ENCODE peak calls at places on chromosomes 11 and 22, in six cellular contexts. L, N, X, U, K and R are unnamed samples.

GRCh38 chr22:20324139-20324516 is 4.3 kb upstream of the DGCR6L start:
- DNase-seq in N (no peak), X (peak), K (peak), L (no peak), U (no peak), R (no peak)

GRCh38 chr22:46827072-46827780 is 64.8 kb downstream of the TBC1D22A start:
- DNase-seq in X (peak), K (no peak), L (no peak), U (no peak), N (no peak), R (no peak)

GRCh38 chr11:73236205-73236765 is 18.2 kb downstream of the P2RY2 start:
- DNase-seq in N (no peak), X (no peak), L (no peak), K (no peak), U (no peak), R (no peak)

GRCh38 chr22:24417901-24418641 is 9.3 kb upstream of the ADORA2A start:
- DNase-seq in N (no peak), U (no peak), K (no peak), L (no peak), X (no peak), R (no peak)

GRCh38 chr22:46947516-46948260 is 185.2 kb downstream of the TBC1D22A start:
- DNase-seq in X (no peak), K (no peak), L (no peak), N (no peak), U (no peak), R (no peak)

GRCh38 chr11:71240865-71241691 is 11.3 kb downstream of the SHANK2 start:
- DNase-seq in L (no peak), K (peak), U (no peak), N (peak), X (peak), R (no peak)

GRCh38 chr11:71222318-71223080 is 29.9 kb downstream of the SHANK2 start:
- DNase-seq in K (peak), L (no peak), X (no peak), N (no peak), U (no peak), R (no peak)

GRCh38 chr11:2086239-2087040 is 52.7 kb downstream of the IGF2 start:
- DNase-seq in U (no peak), X (no peak), L (no peak), N (no peak), K (no peak), R (no peak)

GRCh38 chr11:95924414-95924760 is 480 bp upstream of the MTMR2 start:
- DNase-seq in N (no peak), L (no peak), U (no peak), X (no peak), K (no peak), R (no peak)

GRCh38 chr11:77085652-77086051 is 17.0 kb upstream of the OMP start:
- DNase-seq in L (no peak), K (no peak), N (no peak), U (no peak), X (no peak), R (peak)

GRCh38 chr22:26522592-26522991 is 10.3 kb upstream of the TFIP11 start:
- DNase-seq in L (no peak), N (no peak), K (no peak), U (no peak), X (no peak), R (no peak)

GRCh38 chr11:122933434-122933833 is 48.2 kb downstream of the BSX start:
- DNase-seq in N (no peak), K (no peak), U (no peak), X (no peak), L (no peak), R (no peak)